ENCODE peak calls at places on chromosomes 7 and 10, in eight cellular contexts. J is mammary epithelial cell, T is dorsolateral prefrontal cortex, Q is LNCaP clone FGC, D is GM12865, N is suprapubic skin, L is astrocyte, H is left ventricle myocardium inferior. Z is an unnamed sample.

GRCh38 chr10:111233439-111233838 is 156.6 kb downstream of the ADRA2A start:
- DNase-seq in J (no peak), T (no peak), Q (no peak), D (no peak), N (no peak), L (no peak), H (no peak), Z (no peak)

GRCh38 chr10:35464805-35465456 is 128.6 kb downstream of the CCNY start:
- DNase-seq in J (no peak), T (no peak), Q (no peak), D (no peak), N (no peak), L (peak), H (no peak), Z (peak)

GRCh38 chr10:62244785-62245595 is 23.7 kb downstream of the RTKN2 start:
- DNase-seq in J (peak), T (peak), Q (no peak), D (peak), N (no peak), L (peak), H (no peak), Z (peak)

GRCh38 chr10:352476-353235 is 217.4 kb downstream of the ZMYND11 start:
- DNase-seq in J (no peak), T (no peak), Q (no peak), D (no peak), N (peak), L (no peak), H (no peak), Z (no peak)

GRCh38 chr10:29618341-29619171 is 16.2 kb downstream of the SVIL start:
- DNase-seq in J (peak), T (no peak), Q (no peak), D (no peak), N (peak), L (no peak), H (peak), Z (peak)

GRCh38 chr10:124523301-124523871 is 61.8 kb downstream of the LHPP start:
- DNase-seq in J (no peak), T (no peak), Q (no peak), D (no peak), N (no peak), L (no peak), H (no peak), Z (peak)

GRCh38 chr7:130793855-130794618 is 60.0 kb upstream of the KLF14 start:
- DNase-seq in J (peak), T (peak), Q (no peak), D (no peak), N (no peak), L (peak), H (no peak), Z (peak)

GRCh38 chr10:124737221-124737620 is 7.0 kb downstream of the FAM53B start:
- DNase-seq in J (no peak), T (no peak), Q (no peak), D (no peak), N (no peak), L (no peak), H (no peak), Z (no peak)

GRCh38 chr7:128266891-128267839 is 26.1 kb downstream of the LEP start:
- DNase-seq in J (peak), T (peak), Q (no peak), D (no peak), N (no peak), L (peak), H (peak), Z (peak)
- TF ChIP-seq CTCF in J (no peak), T (no peak), Q (no peak), D (no peak), N (no peak), L (no peak), H (no peak), Z (no peak)

DNA sequence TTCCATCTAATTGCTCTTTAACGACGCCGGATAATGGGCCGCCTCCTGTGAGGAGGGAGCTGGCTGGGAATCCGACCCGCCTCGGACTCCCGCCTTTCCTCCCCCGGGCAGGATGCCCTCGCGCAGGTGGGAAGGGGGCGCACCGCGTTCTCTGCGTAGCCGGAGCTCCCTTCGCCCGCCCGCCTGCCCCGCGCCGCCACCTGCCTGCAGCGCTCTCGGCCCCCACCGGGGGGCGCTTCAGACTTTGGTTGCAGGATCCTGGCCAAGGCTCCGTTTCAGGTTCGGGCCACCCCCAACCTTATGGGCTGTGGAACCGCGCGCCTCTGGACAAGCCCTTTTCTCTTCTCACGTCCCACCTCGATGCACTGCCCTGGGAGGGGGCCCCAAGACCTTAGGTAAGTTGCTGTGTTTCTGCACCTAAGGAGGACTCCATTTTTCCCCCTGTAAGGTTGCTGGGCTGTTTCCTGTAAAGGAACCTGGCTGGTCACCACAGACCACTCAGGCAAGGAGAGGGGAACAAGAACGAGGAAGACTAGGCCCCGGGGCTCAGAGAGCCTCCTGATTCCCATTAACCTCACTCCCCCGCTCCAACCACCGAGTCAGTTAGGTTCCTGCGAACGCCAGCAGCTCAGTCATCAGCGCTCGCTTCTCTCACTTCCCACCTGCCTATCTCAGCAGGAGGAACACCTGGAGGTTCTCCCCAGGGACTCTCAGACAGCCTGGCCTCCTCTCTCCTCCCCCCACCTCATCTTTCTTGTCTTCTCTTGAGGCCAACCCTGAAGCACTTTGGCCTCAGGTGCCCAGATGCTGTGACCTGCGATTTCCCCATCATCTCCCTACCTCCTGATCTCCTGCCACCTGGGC is 11.4 kb upstream of the KAZALD1 start:
- DNase-seq in J (no peak), T (no peak), Q (no peak), D (peak), N (no peak), L (no peak), H (peak), Z (peak)
- H3K4me3 ChIP-seq in J (no peak), T (no peak), Q (peak), D (no peak), N (peak), L (no peak), H (peak), Z (peak)

GRCh38 chr10:118971187-118971586 is 58.3 kb upstream of the NANOS1 start:
- DNase-seq in J (no peak), T (no peak), Q (no peak), D (peak), N (no peak), L (no peak), H (no peak), Z (no peak)
- TF ChIP-seq CTCF in J (no peak), T (no peak), Q (no peak), D (peak), N (no peak), L (no peak), H (peak), Z (no peak)

DNA sequence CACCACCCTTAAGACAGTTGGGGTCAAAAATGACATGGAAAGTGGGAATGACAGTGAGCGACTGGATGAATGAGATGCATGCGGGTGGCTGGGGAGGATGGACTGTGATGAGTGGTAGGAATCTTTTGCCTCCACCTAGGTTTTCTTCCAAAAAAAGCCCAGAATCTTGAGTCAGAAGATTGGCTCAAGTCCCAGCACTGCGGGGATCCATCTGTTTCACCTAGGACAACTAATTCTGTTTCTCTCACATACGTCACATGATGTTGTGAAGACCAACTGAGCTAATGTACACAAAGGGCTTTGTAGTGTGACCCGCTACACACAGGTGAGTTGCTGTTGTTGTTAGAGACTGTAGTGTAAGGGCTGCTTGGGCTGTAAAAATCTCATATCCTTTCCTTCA is 58.5 kb upstream of the SLC35B4 start:
- DNase-seq in J (peak), T (no peak), Q (no peak), D (no peak), N (no peak), L (no peak), H (no peak), Z (no peak)
- H3K4me3 ChIP-seq in J (no peak), T (no peak), Q (no peak), D (no peak), N (no peak), L (no peak), H (no peak), Z (no peak)

DNA sequence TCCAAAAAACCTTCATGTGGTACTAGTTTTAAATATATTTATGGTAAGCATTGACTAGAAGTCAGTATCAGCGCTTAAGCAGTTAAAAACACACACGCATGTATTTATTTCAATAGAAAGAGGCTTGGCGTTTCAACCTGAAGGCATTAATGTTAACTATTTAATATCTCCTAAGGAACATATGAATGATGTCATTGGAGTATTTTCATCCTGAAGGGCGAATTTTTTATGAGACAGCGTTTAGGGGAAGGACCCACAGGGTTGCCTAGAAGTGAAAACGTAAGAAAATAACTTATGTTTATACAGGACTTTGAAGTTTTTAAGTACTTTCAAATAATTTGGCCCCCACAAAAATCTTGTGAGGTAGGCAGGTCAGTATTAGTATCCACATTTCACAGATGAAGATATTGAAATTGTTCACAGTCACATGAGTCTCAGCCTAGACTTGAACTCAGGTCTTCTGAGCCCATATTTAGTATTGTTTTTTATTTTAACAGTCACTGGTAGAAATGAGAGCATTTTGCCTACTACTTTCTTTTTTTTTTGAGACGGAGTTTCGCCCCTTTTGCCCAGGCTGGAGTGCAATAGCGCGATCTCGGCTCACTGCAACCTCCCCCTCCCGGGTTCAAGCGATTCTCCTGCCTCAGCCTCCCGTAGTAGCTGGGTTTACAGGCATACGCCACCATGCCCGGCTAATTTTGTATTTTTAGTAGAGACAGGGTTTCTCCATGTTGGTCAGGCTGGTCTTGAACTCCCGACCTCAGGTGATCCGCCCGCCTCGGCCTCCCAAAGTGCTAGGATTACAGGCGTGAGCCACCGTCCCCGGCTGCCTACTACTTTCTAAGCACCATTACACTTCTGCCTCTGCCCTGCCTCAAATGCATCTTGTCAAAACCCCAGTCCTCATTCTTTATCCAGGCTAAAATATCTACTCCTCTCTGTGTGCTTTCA is 1.8 kb downstream of the SLK start:
- DNase-seq in J (no peak), T (no peak), Q (no peak), D (no peak), N (no peak), L (no peak), H (no peak), Z (peak)
- TF ChIP-seq CTCF in J (no peak), T (no peak), Q (no peak), D (no peak), N (no peak), L (no peak), H (no peak), Z (no peak)

GRCh38 chr7:30464231-30464660 is 14.3 kb downstream of the NOD1 start:
- DNase-seq in J (no peak), T (no peak), Q (no peak), D (peak), N (no peak), L (peak), H (no peak), Z (no peak)
- H3K4me3 ChIP-seq in J (no peak), T (no peak), Q (no peak), D (no peak), N (no peak), L (no peak), H (no peak), Z (no peak)

DNA sequence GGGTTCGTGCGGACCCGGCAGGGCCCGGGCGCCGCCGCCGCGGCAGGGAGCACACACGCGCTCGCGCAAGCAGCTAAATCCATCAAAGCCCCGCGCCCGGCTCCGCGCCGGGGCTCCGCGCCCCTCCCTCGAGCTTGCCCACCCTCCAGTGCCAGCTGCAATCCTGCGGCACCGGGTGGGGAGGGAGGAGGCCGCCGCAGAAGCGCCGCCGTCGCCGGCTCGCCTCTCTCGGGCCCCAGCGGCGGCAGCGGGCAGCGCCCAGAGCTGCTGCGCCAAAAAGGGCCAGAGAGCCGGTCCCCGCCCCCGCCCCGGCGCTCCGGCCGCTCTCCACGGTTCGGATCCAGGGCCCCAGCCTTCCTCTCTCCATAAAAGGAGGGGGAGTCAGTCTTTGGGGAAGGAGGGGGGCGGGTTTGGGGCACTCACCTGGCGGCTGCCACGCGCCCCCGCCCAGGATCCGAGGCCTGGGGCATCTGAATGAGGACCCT is 370 bp upstream of the PDGFA start:
- DNase-seq in J (peak), T (peak), Q (no peak), D (peak), N (no peak), L (peak), H (peak), Z (peak)
- TF ChIP-seq CTCF in J (peak), T (peak), Q (peak), D (no peak), N (peak), L (no peak), H (peak), Z (no peak)

GRCh38 chr7:6621195-6622128 is 6.1 kb downstream of the ZNF853 start:
- DNase-seq in J (no peak), T (no peak), Q (no peak), D (peak), N (no peak), L (no peak), H (no peak), Z (no peak)
- H3K4me3 ChIP-seq in J (no peak), T (no peak), Q (no peak), D (no peak), N (no peak), L (no peak), H (no peak), Z (no peak)

GRCh38 chr10:102064868-102065560 is at the start of gene HPS6:
- DNase-seq in J (peak), T (peak), Q (peak), D (peak), N (peak), L (peak), H (peak), Z (peak)
- TF ChIP-seq CTCF in J (peak), T (peak), Q (peak), D (no peak), N (peak), L (no peak), H (peak), Z (no peak)